ENCODE peak calls at places on chromosomes 6 and 20, in seven cellular contexts. U is AG09319, Z is spleen, G is GOT3, D is choroid plexus epithelial cell, L is HT1080, B is Right ventricle myocardium inferior. E is an unnamed sample.

GRCh38 chr20:47768016-47768953 is 17.0 kb downstream of the SULF2 start:
- DNase-seq in U (no peak), Z (no peak), G (no peak), D (no peak), L (no peak), B (no peak), E (no peak)

GRCh38 chr20:53961527-53961926 is 108.9 kb downstream of the BCAS1 start:
- DNase-seq in U (no peak), Z (no peak), G (no peak), D (no peak), L (no peak), B (no peak), E (no peak)

GRCh38 chr6:46925563-46926253 is 4.0 kb upstream of the ADGRF5 start:
- DNase-seq in U (peak; percentile 18), Z (no peak), G (no peak), D (peak; percentile 93), L (peak; percentile 62), B (no peak), E (peak; percentile 68)

GRCh38 chr6:42302441-42302840 is 84.8 kb upstream of the MRPS10 start:
- DNase-seq in U (no peak), Z (no peak), G (no peak), D (peak; percentile 22), L (no peak), B (no peak), E (no peak)

GRCh38 chr20:25549866-25550477 is 35.4 kb downstream of the NINL start:
- DNase-seq in U (no peak), Z (no peak), G (no peak), D (peak; percentile 77), L (no peak), B (no peak), E (no peak)

GRCh38 chr6:111789593-111789992 is 83.7 kb downstream of the FYN start:
- DNase-seq in U (no peak), Z (no peak), G (no peak), D (peak; percentile 50), L (no peak), B (no peak), E (no peak)

GRCh38 chr20:25217161-25218108 is 21.9 kb downstream of the ENTPD6 start:
- DNase-seq in U (no peak), Z (no peak), G (no peak), D (no peak), L (no peak), B (no peak), E (no peak)

GRCh38 chr6:83474309-83474708 is 38.0 kb upstream of the PRSS35 start:
- DNase-seq in U (no peak), Z (no peak), G (no peak), D (peak; percentile 56), L (peak; percentile 13), B (no peak), E (peak; percentile 48)

GRCh38 chr6:148840256-148840655 is 93.4 kb downstream of the UST start:
- DNase-seq in U (no peak), Z (no peak), G (no peak), D (no peak), L (peak; percentile 65), B (no peak), E (no peak)

GRCh38 chr20:62816031-62816878 is 595 bp upstream of the COL9A3 start:
- DNase-seq in U (no peak), Z (no peak), G (no peak), D (no peak), L (no peak), B (no peak), E (no peak)